ENCODE peak calls at places on chromosomes 12 and 14, in five cellular contexts. N, I, U, O and K are unnamed samples.

GRCh38 chr12:82025462-82025861 is 266.3 kb upstream of the PPFIA2 start:
- DNase-seq in U (no peak), O (no peak), I (no peak), N (no peak), K (no peak)

GRCh38 chr12:47941475-47942326 is 21.7 kb upstream of the TMEM106C start:
- DNase-seq in I (no peak), N (peak), U (no peak), O (no peak), K (no peak)

GRCh38 chr12:71867131-71867530 is 27.6 kb downstream of the TBC1D15 start:
- DNase-seq in U (no peak), O (no peak), I (no peak), N (no peak), K (peak)

GRCh38 chr14:67245104-67245503 is 3.9 kb downstream of the PALS1 start:
- DNase-seq in N (no peak), O (no peak), U (no peak), I (no peak), K (no peak)

GRCh38 chr14:88463318-88463717 is 77.9 kb downstream of the SPATA7 start:
- DNase-seq in U (peak), O (no peak), I (no peak), N (peak), K (peak)

GRCh38 chr14:90514015-90514398 is 117.2 kb downstream of the CALM1 start:
- DNase-seq in I (no peak), O (no peak), N (no peak), U (no peak), K (no peak)

GRCh38 chr14:87995500-87996275 is 2.7 kb upstream of the GALC start:
- DNase-seq in I (no peak), U (no peak), O (no peak), N (no peak), K (no peak)

GRCh38 chr12:70260610-70261009 is 17.4 kb downstream of the CNOT2 start:
- DNase-seq in N (no peak), O (no peak), I (no peak), U (no peak), K (no peak)

GRCh38 chr12:6288235-6288634 is 22.2 kb upstream of the PLEKHG6 start:
- DNase-seq in O (no peak), I (no peak), N (no peak), U (peak), K (no peak)

GRCh38 chr12:32155911-32156585 is 49.4 kb downstream of the BICD1 start:
- DNase-seq in U (no peak), N (no peak), O (no peak), I (no peak), K (no peak)

GRCh38 chr12:107398101-107398500 is 287.5 kb upstream of the PWP1 start:
- DNase-seq in U (no peak), I (no peak), N (no peak), O (no peak), K (no peak)

GRCh38 chr14:92382677-92383076 is 59.7 kb downstream of the SLC24A4 start:
- DNase-seq in O (no peak), U (no peak), N (peak), I (no peak), K (no peak)

GRCh38 chr12:29665107-29665506 is 118.6 kb downstream of the TMTC1 start:
- DNase-seq in I (no peak), N (no peak), O (no peak), U (no peak), K (no peak)

GRCh38 chr12:130952545-130952954 is 1.2 kb upstream of the ADGRD1 start:
- DNase-seq in I (no peak), O (no peak), N (no peak), U (no peak), K (no peak)

GRCh38 chr12:46389130-46389616 is 16.6 kb upstream of the SLC38A2 start:
- DNase-seq in U (peak), O (no peak), N (no peak), I (no peak), K (peak)

GRCh38 chr14:100586153-100586519 is 1.1 kb downstream of the BEGAIN start:
- DNase-seq in I (no peak), U (no peak), N (no peak), O (no peak), K (no peak)

GRCh38 chr12:115103884-115104883 is 420.2 kb upstream of the TBX3 start:
- DNase-seq in U (peak), O (no peak), N (no peak), I (no peak), K (no peak)

GRCh38 chr14:35167496-35167895 is 45.1 kb downstream of the PRORP start:
- DNase-seq in I (no peak), U (no peak), N (no peak), O (no peak), K (no peak)

GRCh38 chr12:120453977-120454376 is 7.7 kb downstream of the GATC start:
- DNase-seq in N (peak), I (no peak), U (peak), O (no peak), K (peak)

GRCh38 chr12:24012528-24012927 is 63.1 kb upstream of the SOX5 start:
- DNase-seq in U (no peak), N (peak), I (no peak), O (no peak), K (peak)

GRCh38 chr12:78928200-78929074 is 63.9 kb downstream of the SYT1 start:
- DNase-seq in U (peak), N (peak), I (no peak), O (no peak), K (peak)

GRCh38 chr14:76923422-76924362 is 97.5 kb downstream of the LRRC74A start:
- DNase-seq in N (no peak), U (no peak), I (no peak), O (no peak), K (no peak)

GRCh38 chr12:3601466-3602150 is 110.6 kb downstream of the PRMT8 start:
- DNase-seq in I (no peak), O (no peak), U (no peak), N (no peak), K (no peak)

GRCh38 chr14:59018978-59019377 is 169.5 kb upstream of the DAAM1 start:
- DNase-seq in N (no peak), O (no peak), U (peak), I (no peak), K (no peak)